ENCODE peak calls at places on chromosomes 4 and X, in four cellular contexts. B, A, E and Y are unnamed samples.

GRCh38 chr4:55851885-55852284 is 1.6 kb upstream of the EXOC1 start:
- DNase-seq in B (no peak), A (no peak), E (no peak), Y (peak; percentile 70)

GRCh38 chr4:183100827-183101226 is 1.8 kb downstream of the WWC2 start:
- DNase-seq in B (no peak), A (no peak), E (no peak), Y (peak; percentile 79)

GRCh38 chr4:93828332-93828829 is at the start of gene ATOH1:
- DNase-seq in B (peak; percentile 13), A (peak; percentile 68), E (no peak), Y (no peak)

GRCh38 chr4:149048451-149049143 is 606.4 kb upstream of the NR3C2 start:
- DNase-seq in B (no peak), A (no peak), E (no peak), Y (no peak)

GRCh38 chr4:5683566-5683965 is 24.8 kb downstream of the EVC2 start:
- DNase-seq in B (peak; percentile 13), A (no peak), E (no peak), Y (no peak)

GRCh38 chr4:21544410-21544809 is 404.2 kb downstream of the KCNIP4 start:
- DNase-seq in B (no peak), A (no peak), E (no peak), Y (no peak)

GRCh38 chr4:176335421-176335820 is 15.7 kb downstream of the SPCS3 start:
- DNase-seq in B (no peak), A (no peak), E (no peak), Y (no peak)

GRCh38 chr4:46908148-46908547 is 897 bp downstream of the COX7B2 start:
- DNase-seq in B (no peak), A (no peak), E (no peak), Y (no peak)

GRCh38 chr4:16764622-16765021 is 133.8 kb downstream of the LDB2 start:
- DNase-seq in B (no peak), A (no peak), E (no peak), Y (peak; percentile 9)

GRCh38 chr4:1053080-1053661 is 41.7 kb downstream of the FGFRL1 start:
- DNase-seq in B (no peak), A (no peak), E (no peak), Y (no peak)
- TF ChIP-seq TARDBP in B (no peak), A (no peak), E (no peak), Y (no peak)

GRCh38 chrX:150360331-150360730 is 2.8 kb upstream of the MAMLD1 start:
- DNase-seq in B (no peak), A (no peak), E (no peak), Y (no peak)
- TF ChIP-seq TARDBP in B (no peak), A (no peak), E (no peak), Y (no peak)

DNA sequence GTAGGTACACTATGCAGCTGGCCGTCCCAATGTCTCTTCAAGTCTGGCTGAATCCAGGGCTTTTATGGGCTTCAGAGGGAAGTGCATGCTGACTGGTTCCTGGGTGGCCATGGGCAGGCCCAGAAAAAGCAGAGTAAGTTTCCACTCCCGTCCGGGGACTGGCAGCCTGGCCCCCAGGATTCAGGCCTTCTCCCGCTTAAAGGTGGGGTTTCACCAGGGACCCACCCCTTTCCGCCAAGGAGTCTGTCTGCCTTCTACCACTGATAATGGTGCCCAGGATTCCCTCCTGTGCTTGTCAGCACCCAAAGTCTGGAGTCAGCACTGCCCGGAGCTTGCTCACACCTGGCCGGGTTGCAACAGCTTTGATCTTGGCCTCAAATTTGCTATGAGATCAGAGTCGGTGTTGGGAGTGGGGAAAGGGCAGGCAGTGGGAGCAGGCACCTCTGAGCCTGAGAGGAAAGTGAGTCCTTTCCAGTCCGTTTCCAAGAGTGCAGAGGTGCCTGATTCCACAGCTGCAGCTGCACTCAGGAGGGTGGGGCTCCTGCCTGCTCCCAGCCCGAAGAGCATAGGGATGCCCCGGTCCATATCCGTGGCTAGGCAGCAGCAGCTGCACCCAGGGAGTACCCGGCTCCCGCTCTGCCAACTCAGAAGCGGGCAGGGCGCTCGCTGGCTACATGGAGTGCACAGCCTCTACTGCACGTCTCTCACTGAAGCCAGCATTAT is 1344.3 kb upstream of the ADGRL3 start:
- DNase-seq in B (no peak), A (no peak), E (no peak), Y (no peak)
- TF ChIP-seq TARDBP in B (no peak), A (no peak), E (no peak), Y (no peak)

GRCh38 chr4:3780347-3781171 is 14.4 kb downstream of the ADRA2C start:
- DNase-seq in B (peak; percentile 25), A (peak; percentile 32), E (no peak), Y (peak; percentile 90)

GRCh38 chr4:3779509-3779908 is 13.3 kb downstream of the ADRA2C start:
- DNase-seq in B (no peak), A (no peak), E (no peak), Y (no peak)

GRCh38 chr4:3783691-3784306 is 17.6 kb downstream of the ADRA2C start:
- DNase-seq in B (peak; percentile 50), A (peak; percentile 66), E (no peak), Y (no peak)

GRCh38 chr4:3781997-3782930 is 16.1 kb downstream of the ADRA2C start:
- DNase-seq in B (no peak), A (no peak), E (no peak), Y (peak; percentile 55)

DNA sequence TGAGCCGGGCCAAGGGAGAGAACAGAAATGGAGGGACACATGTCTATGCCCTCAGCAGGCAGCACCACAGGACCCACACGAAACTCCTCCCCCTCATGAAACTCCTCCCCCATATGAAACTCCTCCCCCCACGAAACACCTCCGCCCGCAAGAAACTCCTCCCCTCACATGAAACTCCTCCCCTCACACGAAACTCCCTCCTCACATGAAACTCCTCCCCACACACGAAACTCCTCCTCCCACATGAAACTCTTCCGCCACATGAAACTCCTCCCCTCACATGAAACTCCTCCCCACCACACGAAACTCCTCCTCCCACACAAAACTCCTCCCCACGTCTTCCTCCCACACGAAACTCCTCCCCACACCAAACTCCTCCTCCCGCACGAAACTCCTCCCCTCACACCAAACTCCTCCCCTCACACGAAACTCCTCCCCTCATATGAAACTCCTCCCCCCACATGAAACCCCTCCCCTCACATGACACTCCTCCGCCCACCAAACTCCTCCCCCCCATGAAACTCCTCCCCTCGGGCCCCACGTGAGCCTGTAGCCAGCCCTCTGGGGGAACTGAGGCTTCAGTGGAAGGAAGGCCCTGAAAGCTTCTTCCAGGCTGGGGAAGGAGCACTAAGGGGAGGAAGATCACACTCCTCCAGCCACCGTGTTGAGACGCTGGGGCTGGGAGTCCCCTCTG is 15.2 kb downstream of the ADRA2C start:
- DNase-seq in B (peak; percentile 74), A (peak; percentile 79), E (no peak), Y (peak; percentile 74)
- TF ChIP-seq TARDBP in B (no peak), A (no peak), E (no peak), Y (no peak)

DNA sequence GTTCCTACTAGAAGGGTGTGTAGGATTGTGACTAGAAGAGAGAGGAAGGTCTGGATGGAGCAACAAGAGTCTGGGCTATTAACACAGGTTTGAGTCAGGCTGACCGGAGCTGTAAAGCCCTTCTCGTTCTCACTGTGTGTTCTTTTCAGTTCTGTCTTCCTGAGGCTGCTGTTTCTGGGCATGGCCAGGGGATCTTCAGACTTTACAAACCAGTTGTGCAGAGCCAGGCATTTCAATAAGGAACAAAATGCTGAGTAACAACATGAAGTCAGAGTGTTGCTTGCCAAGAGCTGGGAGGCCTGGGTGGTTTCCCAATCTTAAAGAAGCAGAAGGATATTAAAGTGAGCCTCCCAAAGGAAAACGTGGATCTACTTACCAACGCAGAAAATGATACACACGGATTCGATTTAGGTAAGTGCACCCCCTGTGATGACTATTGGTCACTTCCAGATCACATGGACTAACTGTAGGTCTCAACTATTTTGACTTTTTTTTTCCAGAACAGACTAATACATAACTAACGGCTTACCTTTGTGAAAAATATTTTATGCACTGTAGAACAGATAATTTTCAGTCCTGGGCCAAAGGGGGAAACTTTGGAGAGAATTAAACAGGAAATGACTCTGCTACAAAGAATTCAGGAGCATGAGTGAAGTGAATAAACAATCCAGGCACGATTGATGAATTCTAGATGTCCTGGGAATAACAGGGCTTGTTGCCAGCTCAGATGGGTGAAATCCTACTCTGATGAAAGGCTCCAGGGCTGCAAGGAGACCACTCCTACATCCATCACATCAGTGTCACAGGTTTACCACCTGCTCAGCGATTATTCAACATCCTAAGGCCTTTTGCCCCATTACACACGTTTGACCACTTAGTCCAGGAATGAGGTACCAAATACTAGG is 94.5 kb downstream of the ANXA3 start:
- DNase-seq in B (peak; percentile 30), A (no peak), E (no peak), Y (peak; percentile 36)
- TF ChIP-seq TARDBP in B (no peak), A (no peak), E (no peak), Y (no peak)

GRCh38 chr4:185117300-185117934 is 25.6 kb upstream of the SLC25A4 start:
- DNase-seq in B (peak; percentile 68), A (no peak), E (no peak), Y (no peak)

GRCh38 chr4:185112104-185112503 is 31.0 kb upstream of the SLC25A4 start:
- DNase-seq in B (peak; percentile 49), A (no peak), E (no peak), Y (peak; percentile 31)

GRCh38 chr4:185113340-185113739 is 29.7 kb upstream of the SLC25A4 start:
- DNase-seq in B (no peak), A (no peak), E (no peak), Y (no peak)

GRCh38 chr4:185119927-185120630 is 23.0 kb upstream of the SLC25A4 start:
- DNase-seq in B (peak; percentile 63), A (no peak), E (no peak), Y (no peak)

GRCh38 chr4:185115827-185116232 is 27.2 kb upstream of the SLC25A4 start:
- DNase-seq in B (peak; percentile 93), A (peak; percentile 66), E (no peak), Y (peak; percentile 79)
- TF ChIP-seq TARDBP in B (no peak), A (no peak), E (no peak), Y (no peak)

GRCh38 chrX:39214380-39215126 is 413.3 kb downstream of the MID1IP1 start:
- DNase-seq in B (no peak), A (no peak), E (no peak), Y (no peak)

GRCh38 chrX:39206746-39207145 is 405.5 kb downstream of the MID1IP1 start:
- DNase-seq in B (no peak), A (no peak), E (no peak), Y (no peak)

GRCh38 chrX:39211501-39211900 is 410.2 kb downstream of the MID1IP1 start:
- DNase-seq in B (no peak), A (no peak), E (no peak), Y (no peak)

GRCh38 chrX:39212456-39212855 is 411.2 kb downstream of the MID1IP1 start:
- DNase-seq in B (no peak), A (no peak), E (no peak), Y (no peak)
- TF ChIP-seq TARDBP in B (no peak), A (no peak), E (no peak), Y (no peak)